ENCODE peak calls at places on chromosome 18, in ten cellular contexts. One of them, this sample, is unnamed. For H3K4me1, the result is how much of the 10 kb centered on the place peaks cover.

GRCh38 chr18:6960656-6961055 is 156.9 kb downstream of the LAMA1 start:
- DNase-seq in IMR-90: peak
- DNase-seq in CD8-positive, alpha-beta T cell: no peak
- DNase-seq in neural progenitor cell: no peak
- DNase-seq in PC-3: peak
- DNase-seq in lower lobe of right lung: no peak
- DNase-seq in heart right ventricle: no peak
- DNase-seq in HCT116: no peak
- DNase-seq in upper lobe of left lung: no peak
- DNase-seq in heart left ventricle: no peak
- DNase-seq in this sample: no peak

GRCh38 chr18:36942264-36942663 is 113.3 kb downstream of the KIAA1328 start:
- DNase-seq in lower lobe of right lung: no peak
- DNase-seq in neural progenitor cell: peak
- DNase-seq in PC-3: peak
- DNase-seq in HCT116: peak
- DNase-seq in heart left ventricle: no peak
- DNase-seq in IMR-90: peak
- DNase-seq in upper lobe of left lung: no peak
- DNase-seq in heart right ventricle: no peak
- DNase-seq in CD8-positive, alpha-beta T cell: no peak
- DNase-seq in this sample: no peak

GRCh38 chr18:74951165-74951760 is 257.7 kb downstream of the PTGR3 start:
- DNase-seq in CD8-positive, alpha-beta T cell: no peak
- DNase-seq in neural progenitor cell: no peak
- DNase-seq in PC-3: peak
- DNase-seq in IMR-90: peak
- DNase-seq in lower lobe of right lung: peak
- DNase-seq in heart left ventricle: no peak
- DNase-seq in heart right ventricle: peak
- DNase-seq in HCT116: no peak
- DNase-seq in upper lobe of left lung: no peak
- DNase-seq in this sample: no peak

GRCh38 chr18:26813043-26813442 is 52.5 kb downstream of the AQP4 start:
- DNase-seq in neural progenitor cell: peak
- DNase-seq in upper lobe of left lung: no peak
- DNase-seq in heart right ventricle: peak
- DNase-seq in lower lobe of right lung: no peak
- DNase-seq in PC-3: peak
- DNase-seq in CD8-positive, alpha-beta T cell: no peak
- DNase-seq in HCT116: peak
- DNase-seq in IMR-90: no peak
- DNase-seq in heart left ventricle: peak
- DNase-seq in this sample: no peak

GRCh38 chr18:75255113-75255512 is 44.5 kb downstream of the TSHZ1 start:
- DNase-seq in lower lobe of right lung: no peak
- DNase-seq in IMR-90: no peak
- DNase-seq in CD8-positive, alpha-beta T cell: no peak
- DNase-seq in HCT116: no peak
- DNase-seq in PC-3: no peak
- DNase-seq in heart left ventricle: no peak
- DNase-seq in upper lobe of left lung: no peak
- DNase-seq in heart right ventricle: no peak
- DNase-seq in neural progenitor cell: no peak
- DNase-seq in this sample: no peak

GRCh38 chr18:34976899-34977786 is 64.1 kb upstream of the MAPRE2 start:
- DNase-seq in heart left ventricle: peak
- DNase-seq in CD8-positive, alpha-beta T cell: peak
- DNase-seq in neural progenitor cell: peak
- DNase-seq in lower lobe of right lung: peak
- DNase-seq in heart right ventricle: peak
- DNase-seq in upper lobe of left lung: peak
- DNase-seq in PC-3: no peak
- DNase-seq in HCT116: no peak
- DNase-seq in IMR-90: peak
- DNase-seq in this sample: peak

GRCh38 chr18:75210274-75211001 is at the start of gene TSHZ1:
- DNase-seq in heart right ventricle: peak
- DNase-seq in IMR-90: peak
- DNase-seq in lower lobe of right lung: no peak
- DNase-seq in CD8-positive, alpha-beta T cell: peak
- DNase-seq in PC-3: peak
- DNase-seq in upper lobe of left lung: no peak
- DNase-seq in neural progenitor cell: peak
- DNase-seq in HCT116: peak
- DNase-seq in heart left ventricle: peak
- DNase-seq in this sample: no peak

GRCh38 chr18:64134044-64134757 is 14.7 kb downstream of the LINC00305 start:
- DNase-seq in lower lobe of right lung: no peak
- DNase-seq in heart left ventricle: no peak
- DNase-seq in CD8-positive, alpha-beta T cell: no peak
- DNase-seq in neural progenitor cell: peak
- DNase-seq in heart right ventricle: no peak
- DNase-seq in PC-3: peak
- DNase-seq in upper lobe of left lung: no peak
- DNase-seq in IMR-90: no peak
- DNase-seq in HCT116: no peak
- DNase-seq in this sample: no peak

GRCh38 chr18:2083691-2084090 is 487.6 kb downstream of the METTL4 start:
- DNase-seq in CD8-positive, alpha-beta T cell: no peak
- DNase-seq in heart right ventricle: no peak
- DNase-seq in PC-3: peak
- DNase-seq in upper lobe of left lung: no peak
- DNase-seq in IMR-90: no peak
- DNase-seq in neural progenitor cell: peak
- DNase-seq in lower lobe of right lung: no peak
- DNase-seq in HCT116: no peak
- DNase-seq in heart left ventricle: no peak
- DNase-seq in this sample: no peak

GRCh38 chr18:55387139-55387984 is 200.6 kb downstream of the TCF4 start:
- DNase-seq in heart left ventricle: peak
- DNase-seq in lower lobe of right lung: no peak
- DNase-seq in IMR-90: no peak
- DNase-seq in CD8-positive, alpha-beta T cell: no peak
- DNase-seq in PC-3: no peak
- DNase-seq in neural progenitor cell: no peak
- DNase-seq in HCT116: no peak
- DNase-seq in upper lobe of left lung: no peak
- DNase-seq in heart right ventricle: peak
- DNase-seq in this sample: no peak

GRCh38 chr18:11860594-11861450 is 9.6 kb downstream of the CHMP1B start:
- DNase-seq in HCT116: no peak
- DNase-seq in neural progenitor cell: no peak
- DNase-seq in CD8-positive, alpha-beta T cell: no peak
- DNase-seq in heart left ventricle: no peak
- DNase-seq in lower lobe of right lung: no peak
- DNase-seq in PC-3: no peak
- DNase-seq in upper lobe of left lung: no peak
- DNase-seq in IMR-90: no peak
- DNase-seq in heart right ventricle: no peak
- DNase-seq in this sample: no peak

GRCh38 chr18:31450409-31450808 is 2.9 kb downstream of the DSG3 start:
- DNase-seq in heart left ventricle: no peak
- DNase-seq in HCT116: no peak
- DNase-seq in upper lobe of left lung: no peak
- DNase-seq in heart right ventricle: no peak
- DNase-seq in CD8-positive, alpha-beta T cell: no peak
- DNase-seq in neural progenitor cell: no peak
- DNase-seq in IMR-90: no peak
- DNase-seq in lower lobe of right lung: no peak
- DNase-seq in PC-3: no peak
- DNase-seq in this sample: no peak

GRCh38 chr18:3463052-3463451 is 13.1 kb downstream of the TGIF1 start:
- DNase-seq in heart left ventricle: no peak
- DNase-seq in IMR-90: peak
- DNase-seq in heart right ventricle: no peak
- DNase-seq in CD8-positive, alpha-beta T cell: no peak
- DNase-seq in HCT116: no peak
- DNase-seq in upper lobe of left lung: no peak
- DNase-seq in PC-3: no peak
- DNase-seq in neural progenitor cell: no peak
- DNase-seq in lower lobe of right lung: no peak
- DNase-seq in this sample: no peak

GRCh38 chr18:28728891-28729290 is 552.0 kb upstream of the CDH2 start:
- DNase-seq in IMR-90: peak
- DNase-seq in CD8-positive, alpha-beta T cell: no peak
- DNase-seq in neural progenitor cell: no peak
- DNase-seq in HCT116: no peak
- DNase-seq in heart right ventricle: no peak
- DNase-seq in lower lobe of right lung: no peak
- DNase-seq in heart left ventricle: no peak
- DNase-seq in PC-3: peak
- DNase-seq in upper lobe of left lung: no peak
- DNase-seq in this sample: no peak

GRCh38 chr18:79385326-79385725 is 10.4 kb upstream of the NFATC1 start:
- DNase-seq in PC-3: no peak
- DNase-seq in heart left ventricle: no peak
- DNase-seq in neural progenitor cell: no peak
- DNase-seq in lower lobe of right lung: no peak
- DNase-seq in IMR-90: no peak
- DNase-seq in heart right ventricle: no peak
- DNase-seq in HCT116: no peak
- DNase-seq in CD8-positive, alpha-beta T cell: no peak
- DNase-seq in upper lobe of left lung: no peak
- DNase-seq in this sample: no peak

GRCh38 chr18:80010551-80010906 is 22.2 kb upstream of the TXNL4A start:
- DNase-seq in HCT116: no peak
- DNase-seq in PC-3: no peak
- DNase-seq in IMR-90: no peak
- DNase-seq in upper lobe of left lung: no peak
- DNase-seq in lower lobe of right lung: no peak
- DNase-seq in neural progenitor cell: no peak
- DNase-seq in CD8-positive, alpha-beta T cell: no peak
- DNase-seq in heart left ventricle: no peak
- DNase-seq in heart right ventricle: no peak
- DNase-seq in this sample: no peak

GRCh38 chr18:32049393-32050161 is 31.0 kb downstream of the RNF125 start:
- DNase-seq in neural progenitor cell: no peak
- DNase-seq in PC-3: peak
- DNase-seq in heart right ventricle: peak
- DNase-seq in CD8-positive, alpha-beta T cell: peak
- DNase-seq in HCT116: no peak
- DNase-seq in IMR-90: no peak
- DNase-seq in heart left ventricle: peak
- DNase-seq in upper lobe of left lung: no peak
- DNase-seq in lower lobe of right lung: peak
- DNase-seq in this sample: no peak

GRCh38 chr18:44601447-44601846 is 79.2 kb upstream of the SETBP1 start:
- DNase-seq in PC-3: peak
- DNase-seq in heart left ventricle: no peak
- DNase-seq in neural progenitor cell: no peak
- DNase-seq in lower lobe of right lung: no peak
- DNase-seq in IMR-90: peak
- DNase-seq in CD8-positive, alpha-beta T cell: no peak
- DNase-seq in upper lobe of left lung: no peak
- DNase-seq in HCT116: no peak
- DNase-seq in heart right ventricle: no peak
- DNase-seq in this sample: no peak

GRCh38 chr18:23356416-23356815 is 96.7 kb upstream of the RIOK3 start:
- DNase-seq in CD8-positive, alpha-beta T cell: no peak
- DNase-seq in heart left ventricle: no peak
- DNase-seq in HCT116: no peak
- DNase-seq in IMR-90: no peak
- DNase-seq in upper lobe of left lung: no peak
- DNase-seq in neural progenitor cell: no peak
- DNase-seq in lower lobe of right lung: no peak
- DNase-seq in heart right ventricle: no peak
- DNase-seq in PC-3: no peak
- DNase-seq in this sample: no peak
- TF ChIP-seq CTCF in CD8-positive, alpha-beta T cell: no peak
- TF ChIP-seq CTCF in heart left ventricle: no peak
- TF ChIP-seq CTCF in HCT116: no peak
- TF ChIP-seq CTCF in IMR-90: no peak
- TF ChIP-seq CTCF in upper lobe of left lung: no peak
- TF ChIP-seq CTCF in neural progenitor cell: no peak
- TF ChIP-seq CTCF in lower lobe of right lung: no peak
- TF ChIP-seq CTCF in heart right ventricle: no peak
- TF ChIP-seq CTCF in PC-3: no peak
- TF ChIP-seq CTCF in this sample: no peak

GRCh38 chr18:76476665-76477561 is 18.1 kb downstream of the ZNF516 start:
- DNase-seq in PC-3: peak
- DNase-seq in HCT116: no peak
- DNase-seq in heart left ventricle: no peak
- DNase-seq in upper lobe of left lung: no peak
- DNase-seq in neural progenitor cell: no peak
- DNase-seq in CD8-positive, alpha-beta T cell: no peak
- DNase-seq in lower lobe of right lung: no peak
- DNase-seq in IMR-90: peak
- DNase-seq in heart right ventricle: no peak
- DNase-seq in this sample: no peak
- H3K4me3 ChIP-seq in PC-3: peak
- H3K4me3 ChIP-seq in HCT116: peak
- H3K4me3 ChIP-seq in heart left ventricle: peak
- H3K4me3 ChIP-seq in upper lobe of left lung: peak
- H3K4me3 ChIP-seq in neural progenitor cell: no peak
- H3K4me3 ChIP-seq in CD8-positive, alpha-beta T cell: no peak
- H3K4me3 ChIP-seq in lower lobe of right lung: peak
- H3K4me3 ChIP-seq in IMR-90: peak
- H3K4me3 ChIP-seq in heart right ventricle: no peak
- H3K4me3 ChIP-seq in this sample: peak

DNA sequence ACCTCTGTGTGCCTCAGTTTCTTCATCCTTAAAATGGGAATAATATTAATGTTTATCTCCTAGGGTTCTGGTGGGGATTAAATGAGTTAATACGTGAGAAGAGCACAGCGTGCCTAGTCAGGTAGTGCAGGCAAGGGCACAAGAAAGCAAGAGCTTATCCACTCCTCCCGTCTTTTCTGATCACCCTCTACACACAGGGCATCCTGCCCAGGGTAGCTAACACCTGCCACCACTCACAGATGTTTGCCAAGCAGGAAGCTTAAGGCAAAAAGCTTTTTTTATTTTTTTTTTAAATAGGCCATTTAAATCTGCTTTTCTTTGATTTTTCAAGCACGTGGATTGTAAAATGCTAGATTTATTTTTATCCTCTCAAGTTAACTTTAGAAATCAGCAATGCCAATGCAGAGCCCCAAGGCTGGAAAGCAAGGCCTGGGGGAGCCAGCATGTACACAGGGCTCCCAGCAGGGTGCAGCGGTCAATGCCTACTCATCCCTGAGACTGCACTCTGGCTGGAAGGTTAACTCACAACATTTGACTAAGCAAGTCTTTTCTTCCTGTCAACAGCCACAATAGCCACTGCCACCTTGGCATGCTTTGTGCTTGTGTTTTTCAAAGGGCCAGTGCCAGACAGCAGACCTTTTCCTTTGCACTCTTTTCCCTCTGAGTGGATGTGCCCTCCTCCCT is 86.5 kb upstream of the ACAA2 start:
- DNase-seq in lower lobe of right lung: no peak
- DNase-seq in heart left ventricle: no peak
- DNase-seq in IMR-90: no peak
- DNase-seq in PC-3: peak
- DNase-seq in CD8-positive, alpha-beta T cell: no peak
- DNase-seq in neural progenitor cell: peak
- DNase-seq in upper lobe of left lung: no peak
- DNase-seq in heart right ventricle: no peak
- DNase-seq in HCT116: no peak
- DNase-seq in this sample: no peak
- H3K4me1 ChIP-seq in lower lobe of right lung: under half
- H3K4me1 ChIP-seq in heart left ventricle: under half
- H3K4me1 ChIP-seq in IMR-90: under half
- H3K4me1 ChIP-seq in PC-3: under half
- H3K4me1 ChIP-seq in CD8-positive, alpha-beta T cell: under half
- H3K4me1 ChIP-seq in neural progenitor cell: under half
- H3K4me1 ChIP-seq in upper lobe of left lung: under half
- H3K4me1 ChIP-seq in heart right ventricle: under half
- H3K4me1 ChIP-seq in HCT116: under half
- H3K4me1 ChIP-seq in this sample: under half

GRCh38 chr18:59814872-59815271 is 84.9 kb upstream of the PMAIP1 start:
- DNase-seq in heart left ventricle: no peak
- DNase-seq in CD8-positive, alpha-beta T cell: no peak
- DNase-seq in lower lobe of right lung: no peak
- DNase-seq in HCT116: no peak
- DNase-seq in heart right ventricle: no peak
- DNase-seq in upper lobe of left lung: no peak
- DNase-seq in neural progenitor cell: no peak
- DNase-seq in IMR-90: peak
- DNase-seq in PC-3: peak
- DNase-seq in this sample: no peak
- TF ChIP-seq CTCF in heart left ventricle: no peak
- TF ChIP-seq CTCF in CD8-positive, alpha-beta T cell: no peak
- TF ChIP-seq CTCF in lower lobe of right lung: no peak
- TF ChIP-seq CTCF in HCT116: no peak
- TF ChIP-seq CTCF in heart right ventricle: no peak
- TF ChIP-seq CTCF in upper lobe of left lung: no peak
- TF ChIP-seq CTCF in neural progenitor cell: no peak
- TF ChIP-seq CTCF in IMR-90: no peak
- TF ChIP-seq CTCF in PC-3: no peak
- TF ChIP-seq CTCF in this sample: no peak

This sample was measured in ascending aorta.